ENCODE peak calls at places on chromosome 17, in eight cellular contexts. A, G, Y, K, T, W, O and R are unnamed samples. For H3K27me3, the result is how much of the 10 kb centered on the place peaks cover.

GRCh38 chr17:32915108-32915700 is 12.7 kb upstream of the TMEM98 start:
- DNase-seq in A (peak), G (no peak), Y (no peak), K (no peak), T (no peak), W (no peak), O (no peak), R (no peak)

GRCh38 chr17:56596741-56597494 is 3.4 kb downstream of the NOG start:
- DNase-seq in A (no peak), G (no peak), Y (no peak), K (no peak), T (no peak), W (no peak), O (peak), R (no peak)

GRCh38 chr17:75517277-75517865 is 1.0 kb downstream of the TSEN54 start:
- DNase-seq in A (no peak), G (peak), Y (no peak), K (no peak), T (no peak), W (peak), O (peak), R (no peak)

GRCh38 chr17:44061446-44061845 is 5.0 kb downstream of the LSM12 start:
- DNase-seq in A (no peak), G (no peak), Y (no peak), K (no peak), T (no peak), W (no peak), O (no peak), R (no peak)

GRCh38 chr17:66663041-66663494 is 171.8 kb upstream of the CACNG5 start:
- DNase-seq in A (no peak), G (no peak), Y (no peak), K (no peak), T (no peak), W (no peak), O (no peak), R (no peak)

GRCh38 chr17:1606352-1606985 is 22.2 kb downstream of the SLC43A2 start:
- DNase-seq in A (no peak), G (no peak), Y (no peak), K (no peak), T (no peak), W (no peak), O (no peak), R (no peak)

GRCh38 chr17:74992223-74992622 is 4.8 kb downstream of the CDR2L start:
- DNase-seq in A (no peak), G (no peak), Y (no peak), K (no peak), T (no peak), W (no peak), O (no peak), R (no peak)

GRCh38 chr17:7852919-7853692 is 1.8 kb upstream of the TMEM88 start:
- DNase-seq in A (no peak), G (no peak), Y (no peak), K (no peak), T (no peak), W (no peak), O (peak), R (no peak)

GRCh38 chr17:17088511-17089205 is 46.4 kb downstream of the MPRIP start:
- DNase-seq in A (no peak), G (peak), Y (no peak), K (no peak), T (no peak), W (peak), O (no peak), R (no peak)

GRCh38 chr17:69710926-69711325 is 296.4 kb downstream of the MAP2K6 start:
- DNase-seq in A (no peak), G (no peak), Y (no peak), K (no peak), T (no peak), W (no peak), O (no peak), R (peak)

GRCh38 chr17:59688008-59688407 is 19.2 kb downstream of the PTRH2 start:
- DNase-seq in A (no peak), G (no peak), Y (no peak), K (no peak), T (peak), W (no peak), O (no peak), R (no peak)

GRCh38 chr17:28698253-28698941 is 13.3 kb downstream of the PROCA1 start:
- DNase-seq in A (no peak), G (no peak), Y (no peak), K (no peak), T (no peak), W (peak), O (no peak), R (no peak)

GRCh38 chr17:29176500-29177351 is 3.5 kb downstream of the MYO18A start:
- DNase-seq in A (no peak), G (peak), Y (peak), K (peak), T (peak), W (peak), O (peak), R (peak)

GRCh38 chr17:82776454-82776853 is 24.6 kb downstream of the TBCD start:
- DNase-seq in A (no peak), G (no peak), Y (no peak), K (no peak), T (no peak), W (no peak), O (no peak), R (no peak)

GRCh38 chr17:50479522-50480141 is 972 bp downstream of the RSAD1 start:
- DNase-seq in A (peak), G (peak), Y (peak), K (peak), T (peak), W (peak), O (peak), R (peak)

GRCh38 chr17:75181608-75182318 is 996 bp downstream of the SUMO2 start:
- DNase-seq in A (no peak), G (peak), Y (no peak), K (no peak), T (no peak), W (peak), O (peak), R (no peak)

GRCh38 chr17:59435238-59435637 is 103.8 kb downstream of the YPEL2 start:
- DNase-seq in A (no peak), G (no peak), Y (no peak), K (no peak), T (peak), W (no peak), O (no peak), R (peak)

GRCh38 chr17:48545022-48545376 is at the start of gene HOXB2:
- DNase-seq in A (no peak), G (no peak), Y (no peak), K (no peak), T (no peak), W (no peak), O (peak), R (no peak)

GRCh38 chr17:76266244-76266938 is 1.2 kb downstream of the UBALD2 start:
- DNase-seq in A (no peak), G (no peak), Y (no peak), K (no peak), T (peak), W (peak), O (no peak), R (peak)

GRCh38 chr17:6701719-6702118 is 11.4 kb downstream of the SLC13A5 start:
- DNase-seq in A (no peak), G (no peak), Y (no peak), K (no peak), T (no peak), W (no peak), O (peak), R (no peak)

GRCh38 chr17:42530952-42531454 is 5.0 kb upstream of the NAGLU start:
- DNase-seq in A (no peak), G (no peak), Y (no peak), K (no peak), T (no peak), W (no peak), O (no peak), R (no peak)

GRCh38 chr17:21292867-21293845 is 8.6 kb downstream of the MAP2K3 start:
- DNase-seq in A (no peak), G (no peak), Y (no peak), K (no peak), T (no peak), W (no peak), O (no peak), R (no peak)

DNA sequence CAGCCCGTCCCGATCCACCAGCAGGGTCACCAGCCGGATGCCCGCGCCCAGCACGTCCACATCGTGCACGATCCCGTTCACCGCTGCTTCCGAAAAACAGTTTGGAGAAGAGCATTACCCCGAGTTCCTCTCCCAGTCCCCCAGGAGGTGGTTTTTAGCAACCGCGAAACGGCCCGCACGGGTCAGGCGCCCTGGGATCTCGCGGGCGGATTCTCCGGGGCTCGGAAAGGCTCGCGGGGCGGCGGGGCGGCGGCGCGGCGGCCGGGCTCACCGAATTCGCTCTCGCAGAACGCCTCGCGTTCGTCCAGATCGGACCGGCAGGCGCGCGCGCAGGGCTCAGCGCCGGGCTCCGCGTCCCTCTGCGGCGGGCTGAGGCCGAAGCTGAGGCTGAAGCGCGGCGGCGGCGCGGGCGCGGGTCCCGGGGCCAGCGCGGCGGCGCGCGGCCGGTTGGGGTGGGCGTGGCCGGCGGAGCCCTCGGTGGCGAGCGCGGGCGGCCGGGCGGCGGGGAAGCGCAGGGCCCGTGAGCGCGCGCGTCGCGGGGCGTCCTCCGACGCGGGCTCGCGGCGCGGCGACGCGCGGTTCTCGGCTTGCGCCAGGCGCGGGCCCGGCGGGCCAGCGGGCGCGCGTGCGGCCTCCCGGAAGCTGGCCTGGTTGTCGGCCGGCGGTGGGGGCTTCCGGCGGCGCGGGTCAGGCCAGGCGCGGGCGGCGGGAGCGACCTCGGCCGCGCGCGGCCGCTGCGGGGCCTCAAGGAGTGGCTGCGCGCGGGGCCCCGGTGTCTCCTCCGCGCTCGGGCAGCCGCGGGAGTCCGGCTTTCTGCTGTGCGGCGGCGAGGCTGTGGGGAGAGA is 2.9 kb downstream of the C17orf58 start:
- DNase-seq in A (peak), G (peak), Y (peak), K (peak), T (peak), W (peak), O (peak), R (peak)
- TF ChIP-seq CTCF in A (peak), G (no peak), Y (no peak), K (no peak), T (peak), W (peak), O (no peak), R (peak)

DNA sequence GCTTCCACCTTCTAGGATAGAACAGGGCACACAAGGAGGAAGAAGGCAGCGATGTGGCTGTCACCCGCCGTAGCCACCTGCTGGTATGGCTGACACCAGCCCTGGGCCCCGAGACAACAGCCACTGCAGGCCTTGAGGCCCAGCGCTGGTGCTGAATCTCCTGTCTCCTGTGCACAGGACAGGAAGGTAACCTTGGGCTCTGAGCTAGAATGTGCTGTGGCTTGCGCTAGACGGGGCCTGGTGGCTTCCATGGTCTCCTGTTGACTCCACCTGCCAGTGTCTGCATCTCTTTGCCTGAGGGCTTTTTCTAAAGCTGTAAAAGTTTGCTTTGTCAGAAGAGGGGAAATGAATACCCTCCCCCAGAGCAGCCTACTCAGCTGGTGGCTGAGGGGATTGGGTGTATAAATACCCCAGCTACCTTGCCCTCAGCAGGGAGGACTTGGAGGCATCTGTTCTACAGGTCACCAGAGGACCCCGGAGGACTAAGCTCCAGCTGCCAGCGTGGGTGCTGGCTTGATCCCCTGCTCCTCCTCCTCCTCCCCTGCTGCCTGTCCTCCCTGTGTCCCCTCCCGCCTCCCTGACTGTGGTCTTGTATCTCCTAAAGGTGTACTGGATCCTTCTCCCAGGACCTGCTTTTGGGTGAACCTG is 76.1 kb upstream of the SDK2 start:
- DNase-seq in A (no peak), G (no peak), Y (no peak), K (no peak), T (no peak), W (no peak), O (no peak), R (no peak)
- H3K27me3 ChIP-seq in A (under half), G (half or more), Y (under half), K (under half), T (under half), W (under half), O (under half), R (under half)

GRCh38 chr17:57662644-57663308 is 82.3 kb downstream of the CCDC182 start:
- DNase-seq in A (peak), G (no peak), Y (peak), K (peak), T (peak), W (peak), O (peak), R (peak)
- H3K4me3 ChIP-seq in A (peak), G (no peak), Y (peak), K (no peak), T (no peak), W (peak), O (peak), R (no peak)

GRCh38 chr17:45953561-45953960 is 45.5 kb upstream of the STH start:
- DNase-seq in A (no peak), G (no peak), Y (no peak), K (no peak), T (no peak), W (no peak), O (no peak), R (no peak)
- TF ChIP-seq CTCF in A (no peak), G (no peak), Y (no peak), K (no peak), T (no peak), W (no peak), O (no peak), R (no peak)

GRCh38 chr17:40886090-40886489 is 1.0 kb upstream of the KRT20 start:
- DNase-seq in A (no peak), G (no peak), Y (no peak), K (no peak), T (peak), W (no peak), O (no peak), R (no peak)

GRCh38 chr17:40883960-40884359 is 1.1 kb downstream of the KRT20 start:
- DNase-seq in A (no peak), G (no peak), Y (no peak), K (no peak), T (no peak), W (no peak), O (no peak), R (no peak)

GRCh38 chr17:40883031-40883430 is 2.0 kb downstream of the KRT20 start:
- DNase-seq in A (no peak), G (no peak), Y (no peak), K (no peak), T (no peak), W (no peak), O (no peak), R (no peak)

GRCh38 chr17:40884708-40885512 is at the start of gene KRT20:
- DNase-seq in A (no peak), G (no peak), Y (no peak), K (no peak), T (no peak), W (peak), O (peak), R (no peak)

DNA sequence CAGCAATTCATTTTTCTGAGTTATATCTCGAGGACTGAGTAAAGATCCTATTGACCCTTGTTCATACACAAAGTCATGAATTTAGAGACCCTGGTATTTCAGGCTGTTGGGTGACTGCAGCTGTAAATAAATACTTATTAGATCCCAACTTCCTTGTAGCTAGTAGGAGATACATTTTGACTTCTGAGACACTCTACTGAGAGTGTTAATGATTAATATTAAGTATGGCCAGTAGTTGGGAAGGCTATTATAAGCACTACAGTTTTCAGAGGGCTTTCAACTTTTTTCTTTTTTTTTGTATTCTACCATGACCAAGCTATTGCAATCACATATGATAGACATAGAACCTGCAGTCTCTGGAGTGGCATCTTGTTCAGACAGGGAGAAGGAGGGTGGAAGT is 3.3 kb upstream of the KRT20 start:
- DNase-seq in A (no peak), G (no peak), Y (no peak), K (no peak), T (no peak), W (no peak), O (no peak), R (no peak)
- H3K27me3 ChIP-seq in A (under half), G (under half), Y (under half), K (under half), T (under half), W (under half), O (under half), R (under half)

GRCh38 chr17:78128616-78129384 is at the start of gene TMC6:
- DNase-seq in A (no peak), G (peak), Y (peak), K (no peak), T (no peak), W (peak), O (peak), R (no peak)
- H3K4me3 ChIP-seq in A (peak), G (peak), Y (peak), K (peak), T (peak), W (peak), O (peak), R (peak)